ENCODE peak calls at places on chromosomes 12 and 14, in four cellular contexts. One of them, this sample, is unnamed.

GRCh38 chr14:69204753-69205152 is 13.5 kb downstream of the EXD2 start:
- DNase-seq in NT2/D1: no peak
- DNase-seq in GM12878: no peak
- DNase-seq in K562: no peak
- DNase-seq in this sample: no peak

GRCh38 chr14:53515264-53515663 is 362.1 kb upstream of the DDHD1 start:
- DNase-seq in NT2/D1: no peak
- DNase-seq in K562: no peak
- DNase-seq in GM12878: no peak
- DNase-seq in this sample: no peak

GRCh38 chr14:38536376-38537038 is 280.6 kb upstream of the CLEC14A start:
- DNase-seq in K562: no peak
- DNase-seq in GM12878: no peak
- DNase-seq in NT2/D1: no peak
- DNase-seq in this sample: no peak

GRCh38 chr14:33057585-33057984 is 118.9 kb downstream of the NPAS3 start:
- DNase-seq in GM12878: no peak
- DNase-seq in K562: no peak
- DNase-seq in NT2/D1: no peak
- DNase-seq in this sample: no peak

GRCh38 chr12:67650127-67650495 is 1.6 kb downstream of the DYRK2 start:
- DNase-seq in GM12878: no peak
- DNase-seq in NT2/D1: no peak
- DNase-seq in K562: peak
- DNase-seq in this sample: no peak

GRCh38 chr14:60064491-60065072 is 27.1 kb upstream of the PCNX4 start:
- DNase-seq in NT2/D1: no peak
- DNase-seq in K562: peak
- DNase-seq in GM12878: peak
- DNase-seq in this sample: peak

GRCh38 chr12:100986595-100987547 is 192.3 kb downstream of the ANO4 start:
- DNase-seq in K562: no peak
- DNase-seq in NT2/D1: peak
- DNase-seq in GM12878: no peak
- DNase-seq in this sample: no peak

GRCh38 chr14:33879684-33880286 is 71.1 kb downstream of the EGLN3 start:
- DNase-seq in K562: no peak
- DNase-seq in GM12878: no peak
- DNase-seq in NT2/D1: no peak
- DNase-seq in this sample: no peak

GRCh38 chr12:111687255-111687654 is 1.4 kb downstream of the ACAD10 start:
- DNase-seq in K562: peak
- DNase-seq in GM12878: peak
- DNase-seq in NT2/D1: no peak
- DNase-seq in this sample: peak

GRCh38 chr12:31749024-31749704 is 20.3 kb upstream of the AMN1 start:
- DNase-seq in NT2/D1: peak
- DNase-seq in K562: peak
- DNase-seq in GM12878: peak
- DNase-seq in this sample: peak

GRCh38 chr12:103529306-103529705 is 33.5 kb upstream of the C12orf42 start:
- DNase-seq in GM12878: no peak
- DNase-seq in K562: no peak
- DNase-seq in NT2/D1: no peak
- DNase-seq in this sample: no peak

GRCh38 chr12:6605425-6606330 is 1.5 kb downstream of the CHD4 start:
- DNase-seq in NT2/D1: no peak
- DNase-seq in K562: peak
- DNase-seq in GM12878: no peak
- DNase-seq in this sample: no peak

GRCh38 chr14:99094901-99095300 is 177.1 kb downstream of the BCL11B start:
- DNase-seq in GM12878: no peak
- DNase-seq in NT2/D1: no peak
- DNase-seq in K562: no peak
- DNase-seq in this sample: no peak

GRCh38 chr14:75119056-75119455 is 7.8 kb downstream of the NEK9 start:
- DNase-seq in NT2/D1: no peak
- DNase-seq in K562: no peak
- DNase-seq in GM12878: no peak
- DNase-seq in this sample: no peak

GRCh38 chr14:74572829-74573360 is 39.1 kb downstream of the LTBP2 start:
- DNase-seq in NT2/D1: no peak
- DNase-seq in K562: no peak
- DNase-seq in GM12878: no peak
- DNase-seq in this sample: no peak

GRCh38 chr14:36264107-36264506 is 56.3 kb downstream of the MBIP start:
- DNase-seq in K562: peak
- DNase-seq in NT2/D1: no peak
- DNase-seq in GM12878: no peak
- DNase-seq in this sample: no peak

GRCh38 chr12:68331500-68331868 is 678 bp downstream of the MDM1 start:
- DNase-seq in K562: peak
- DNase-seq in GM12878: no peak
- DNase-seq in NT2/D1: no peak
- DNase-seq in this sample: no peak

GRCh38 chr12:125201940-125202339 is 136.7 kb downstream of the AACS start:
- DNase-seq in GM12878: no peak
- DNase-seq in K562: no peak
- DNase-seq in NT2/D1: no peak
- DNase-seq in this sample: no peak

GRCh38 chr14:63290741-63291286 is 27.9 kb downstream of the GPHB5 start:
- DNase-seq in K562: no peak
- DNase-seq in GM12878: no peak
- DNase-seq in NT2/D1: no peak
- DNase-seq in this sample: no peak

GRCh38 chr12:105945935-105946334 is 192.8 kb downstream of the NUAK1 start:
- DNase-seq in NT2/D1: peak
- DNase-seq in K562: no peak
- DNase-seq in GM12878: no peak
- DNase-seq in this sample: no peak

GRCh38 chr12:17361224-17361623 is 728.8 kb downstream of the RERGL start:
- DNase-seq in GM12878: no peak
- DNase-seq in K562: no peak
- DNase-seq in NT2/D1: no peak
- DNase-seq in this sample: no peak

GRCh38 chr14:95488376-95489162 is 27.9 kb downstream of the SYNE3 start:
- DNase-seq in K562: no peak
- DNase-seq in NT2/D1: no peak
- DNase-seq in GM12878: no peak
- DNase-seq in this sample: no peak

GRCh38 chr14:56731187-56731586 is 79.1 kb downstream of the OTX2 start:
- DNase-seq in NT2/D1: no peak
- DNase-seq in K562: no peak
- DNase-seq in GM12878: no peak
- DNase-seq in this sample: no peak

DNA sequence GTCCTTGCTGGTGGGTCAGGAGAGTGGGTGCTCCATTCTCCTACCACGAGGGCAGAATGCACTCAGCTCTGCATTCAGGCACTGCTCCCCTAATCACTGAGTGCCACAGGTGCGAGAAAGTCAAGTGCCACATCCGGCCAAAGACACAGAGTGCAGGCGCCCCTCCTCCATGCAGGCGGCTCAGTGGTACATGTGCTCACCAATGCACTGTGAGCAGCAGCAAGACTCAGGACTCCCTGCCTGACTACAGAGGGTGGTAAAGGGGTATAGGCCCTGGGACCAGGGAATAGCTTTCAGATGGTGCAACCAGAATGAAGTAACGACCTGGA is 32.9 kb downstream of the ZFYVE21 start:
- DNase-seq in K562: no peak
- DNase-seq in GM12878: no peak
- DNase-seq in NT2/D1: no peak
- DNase-seq in this sample: no peak
- TF ChIP-seq ZNF274 in K562: no peak
- TF ChIP-seq ZNF274 in GM12878: no peak
- TF ChIP-seq ZNF274 in NT2/D1: no peak
- TF ChIP-seq ZNF274 in this sample: no peak

GRCh38 chr14:92916201-92916600 is 6.7 kb upstream of the CHGA start:
- DNase-seq in GM12878: no peak
- DNase-seq in K562: no peak
- DNase-seq in NT2/D1: no peak
- DNase-seq in this sample: no peak
- TF ChIP-seq ZNF274 in GM12878: no peak
- TF ChIP-seq ZNF274 in K562: no peak
- TF ChIP-seq ZNF274 in NT2/D1: no peak
- TF ChIP-seq ZNF274 in this sample: no peak

GRCh38 chr12:1616233-1617066 is 12.6 kb upstream of the WNT5B start:
- DNase-seq in K562: no peak
- DNase-seq in GM12878: no peak
- DNase-seq in NT2/D1: no peak
- DNase-seq in this sample: no peak

GRCh38 chr12:1611775-1612174 is 17.3 kb upstream of the WNT5B start:
- DNase-seq in GM12878: no peak
- DNase-seq in NT2/D1: no peak
- DNase-seq in K562: no peak
- DNase-seq in this sample: no peak

GRCh38 chr12:1614360-1614759 is 14.7 kb upstream of the WNT5B start:
- DNase-seq in GM12878: no peak
- DNase-seq in K562: peak
- DNase-seq in NT2/D1: no peak
- DNase-seq in this sample: no peak

GRCh38 chr12:1612196-1612595 is 16.8 kb upstream of the WNT5B start:
- DNase-seq in GM12878: no peak
- DNase-seq in K562: no peak
- DNase-seq in NT2/D1: no peak
- DNase-seq in this sample: no peak

DNA sequence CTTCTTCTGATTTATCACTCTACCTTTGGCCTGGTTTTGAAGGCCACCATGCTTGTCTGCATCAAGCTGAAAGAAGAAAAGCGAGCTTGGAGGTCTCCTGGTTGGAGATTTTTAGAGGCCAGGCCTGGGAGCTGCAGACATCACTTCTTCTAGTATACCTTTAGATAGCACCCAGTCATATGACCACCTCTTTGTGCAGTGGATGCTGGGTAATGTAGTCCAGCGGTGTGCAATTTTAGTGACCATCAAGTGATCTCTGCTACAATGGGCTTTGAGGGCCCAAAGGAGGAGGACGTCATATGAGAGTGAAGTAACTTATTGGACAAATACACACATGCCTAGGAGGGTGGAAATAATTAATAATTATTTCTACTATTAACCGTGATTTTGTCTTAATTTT is 15.2 kb upstream of the WNT5B start:
- DNase-seq in GM12878: no peak
- DNase-seq in K562: peak
- DNase-seq in NT2/D1: no peak
- DNase-seq in this sample: no peak
- TF ChIP-seq ZNF274 in GM12878: no peak
- TF ChIP-seq ZNF274 in K562: no peak
- TF ChIP-seq ZNF274 in NT2/D1: no peak
- TF ChIP-seq ZNF274 in this sample: no peak

GRCh38 chr12:129772463-129773169 is 131.2 kb downstream of the TMEM132D start:
- DNase-seq in K562: no peak
- DNase-seq in GM12878: no peak
- DNase-seq in NT2/D1: peak
- DNase-seq in this sample: no peak
- TF ChIP-seq ZNF274 in K562: no peak
- TF ChIP-seq ZNF274 in GM12878: no peak
- TF ChIP-seq ZNF274 in NT2/D1: no peak
- TF ChIP-seq ZNF274 in this sample: no peak

DNA sequence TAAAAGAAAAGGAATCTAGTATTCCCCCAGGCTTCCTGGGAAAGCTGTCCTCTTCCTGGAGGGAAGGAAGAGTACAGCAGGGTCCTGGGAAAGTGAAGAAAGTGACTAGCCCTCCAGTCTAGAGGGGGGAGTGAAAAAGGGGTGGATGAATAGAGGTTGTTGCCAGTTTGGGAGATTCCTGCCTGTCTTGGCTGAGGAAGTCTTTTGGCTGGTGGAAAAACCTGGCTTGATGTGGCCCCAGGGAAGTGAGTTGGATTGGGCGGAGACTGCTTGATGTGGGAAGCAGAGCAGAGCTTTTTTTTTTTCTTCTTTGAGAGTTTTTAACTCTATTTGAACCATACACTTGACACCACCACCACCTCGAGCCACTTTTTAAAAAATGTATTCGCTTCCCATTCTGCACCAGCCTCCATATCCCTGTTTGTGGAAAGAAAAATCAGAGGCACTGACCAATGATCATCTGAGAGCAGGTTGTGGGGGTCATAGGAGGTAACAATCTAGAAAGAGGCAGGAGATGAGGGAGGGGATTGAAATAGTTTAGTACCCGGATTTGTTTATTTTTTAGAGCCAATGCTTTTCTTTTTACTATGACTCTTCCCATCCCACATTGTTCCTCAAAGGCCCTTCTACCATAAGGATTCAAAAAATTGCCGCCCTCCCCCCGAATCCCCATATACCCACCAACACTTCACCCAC is 718 bp upstream of the DTX3 start:
- DNase-seq in GM12878: no peak
- DNase-seq in NT2/D1: no peak
- DNase-seq in K562: no peak
- DNase-seq in this sample: no peak
- TF ChIP-seq ZNF274 in GM12878: no peak
- TF ChIP-seq ZNF274 in NT2/D1: no peak
- TF ChIP-seq ZNF274 in K562: no peak
- TF ChIP-seq ZNF274 in this sample: no peak